ENCODE peak calls at places on chromosomes 13 and 19, in seven cellular contexts. J, I, M, H, P, W and A are unnamed samples. For H3K4me1, the result is how much of the 10 kb centered on the place peaks cover.

GRCh38 chr13:44117351-44117750 is 237.6 kb downstream of the LACC1 start:
- DNase-seq in J (peak), I (no peak), M (no peak), H (no peak), P (no peak), W (peak), A (no peak)

GRCh38 chr13:105278797-105279425 is 1256.6 kb downstream of the EFNB2 start:
- DNase-seq in J (peak), I (no peak), M (no peak), H (no peak), P (no peak), W (no peak), A (no peak)

GRCh38 chr13:111262715-111263114 is 57.7 kb upstream of the TEX29 start:
- DNase-seq in J (no peak), I (no peak), M (no peak), H (no peak), P (no peak), W (no peak), A (peak)

GRCh38 chr19:51123381-51124186 is 1.1 kb upstream of the SIGLEC9 start:
- DNase-seq in J (no peak), I (no peak), M (no peak), H (no peak), P (no peak), W (no peak), A (peak)

GRCh38 chr13:45361596-45362206 is 20.7 kb upstream of the TPT1 start:
- DNase-seq in J (no peak), I (no peak), M (no peak), H (no peak), P (no peak), W (peak), A (no peak)

GRCh38 chr19:5294403-5295160 is 46.0 kb downstream of the PTPRS start:
- DNase-seq in J (no peak), I (no peak), M (no peak), H (no peak), P (no peak), W (no peak), A (no peak)

GRCh38 chr19:29662604-29663404 is 2.5 kb upstream of the PLEKHF1 start:
- DNase-seq in J (peak), I (no peak), M (no peak), H (peak), P (peak), W (peak), A (peak)

GRCh38 chr13:114130708-114131580 is 1.5 kb downstream of the RASA3 start:
- DNase-seq in J (peak), I (peak), M (no peak), H (no peak), P (no peak), W (peak), A (peak)

GRCh38 chr13:36776175-36776574 is 42.8 kb upstream of the RFXAP start:
- DNase-seq in J (no peak), I (no peak), M (no peak), H (no peak), P (no peak), W (no peak), A (no peak)

GRCh38 chr13:93086329-93086728 is 140.3 kb upstream of the GPC6 start:
- DNase-seq in J (no peak), I (no peak), M (no peak), H (no peak), P (no peak), W (no peak), A (no peak)

GRCh38 chr13:24746618-24747247 is 17.2 kb upstream of the RNF17 start:
- DNase-seq in J (peak), I (no peak), M (no peak), H (no peak), P (no peak), W (no peak), A (no peak)

GRCh38 chr19:2327773-2328400 is 499 bp downstream of the LSM7 start:
- DNase-seq in J (peak), I (peak), M (peak), H (no peak), P (no peak), W (peak), A (no peak)

GRCh38 chr13:29861694-29862110 is 11.3 kb upstream of the UBL3 start:
- DNase-seq in J (peak), I (no peak), M (no peak), H (no peak), P (no peak), W (peak), A (no peak)

GRCh38 chr19:6318772-6319171 is 14.6 kb downstream of the ACER1 start:
- DNase-seq in J (no peak), I (no peak), M (no peak), H (no peak), P (no peak), W (no peak), A (no peak)

GRCh38 chr13:99416411-99417121 is 84.7 kb upstream of the TM9SF2 start:
- DNase-seq in J (no peak), I (no peak), M (no peak), H (no peak), P (no peak), W (no peak), A (no peak)

GRCh38 chr13:110018009-110018408 is 231.6 kb upstream of the IRS2 start:
- DNase-seq in J (no peak), I (no peak), M (no peak), H (no peak), P (no peak), W (no peak), A (no peak)

GRCh38 chr19:17778621-17779280 is 16.2 kb upstream of the B3GNT3 start:
- DNase-seq in J (peak), I (no peak), M (no peak), H (no peak), P (no peak), W (no peak), A (no peak)

GRCh38 chr13:50685491-50685890 is 158.0 kb downstream of the DLEU7 start:
- DNase-seq in J (no peak), I (no peak), M (no peak), H (peak), P (no peak), W (peak), A (peak)

GRCh38 chr13:83780201-83780600 is 102.1 kb downstream of the SLITRK1 start:
- DNase-seq in J (peak), I (peak), M (no peak), H (peak), P (no peak), W (peak), A (no peak)

GRCh38 chr13:27022571-27023311 is 148.9 kb downstream of the USP12 start:
- DNase-seq in J (peak), I (no peak), M (no peak), H (no peak), P (no peak), W (peak), A (no peak)

GRCh38 chr13:85373322-85373721 is 425.9 kb downstream of the SLITRK6 start:
- DNase-seq in J (no peak), I (no peak), M (no peak), H (no peak), P (no peak), W (no peak), A (no peak)

GRCh38 chr19:2150794-2151338 is 500 bp downstream of the AP3D1 start:
- DNase-seq in J (peak), I (no peak), M (no peak), H (peak), P (no peak), W (no peak), A (no peak)

GRCh38 chr19:51980116-51980736 is 6.4 kb downstream of the ZNF350 start:
- DNase-seq in J (no peak), I (no peak), M (no peak), H (no peak), P (no peak), W (no peak), A (no peak)

GRCh38 chr13:66950666-66951065 is 279.5 kb downstream of the PCDH9 start:
- DNase-seq in J (no peak), I (peak), M (no peak), H (no peak), P (no peak), W (no peak), A (no peak)

GRCh38 chr19:48489608-48490216 is 20.5 kb downstream of the CYTH2 start:
- DNase-seq in J (peak), I (peak), M (no peak), H (peak), P (no peak), W (peak), A (no peak)

GRCh38 chr19:40216013-40216776 is 2.0 kb downstream of the TTC9B start:
- DNase-seq in J (no peak), I (no peak), M (no peak), H (no peak), P (no peak), W (no peak), A (no peak)

GRCh38 chr13:49098771-49099512 is 121.2 kb upstream of the MLNR start:
- DNase-seq in J (peak), I (peak), M (no peak), H (no peak), P (no peak), W (peak), A (no peak)

GRCh38 chr19:29117926-29118325 is 95.0 kb downstream of the UQCRFS1 start:
- DNase-seq in J (no peak), I (no peak), M (no peak), H (no peak), P (no peak), W (no peak), A (no peak)

GRCh38 chr19:49565261-49565660 is 15.1 kb downstream of the NOSIP start:
- DNase-seq in J (no peak), I (no peak), M (no peak), H (peak), P (no peak), W (peak), A (no peak)

GRCh38 chr13:77374339-77374738 is 47.4 kb upstream of the MYCBP2 start:
- DNase-seq in J (no peak), I (no peak), M (no peak), H (no peak), P (no peak), W (no peak), A (no peak)

GRCh38 chr19:2783781-2784145 is 690 bp upstream of the SGTA start:
- DNase-seq in J (no peak), I (no peak), M (no peak), H (no peak), P (no peak), W (no peak), A (no peak)

GRCh38 chr13:113178896-113179167 is 20.4 kb downstream of the PROZ start:
- DNase-seq in J (no peak), I (no peak), M (no peak), H (no peak), P (no peak), W (no peak), A (no peak)

GRCh38 chr19:14476663-14477401 is 1.7 kb upstream of the PTGER1 start:
- DNase-seq in J (peak), I (peak), M (no peak), H (no peak), P (no peak), W (peak), A (peak)

GRCh38 chr19:37346091-37346490 is 24.8 kb upstream of the ZNF527 start:
- DNase-seq in J (no peak), I (no peak), M (no peak), H (no peak), P (no peak), W (no peak), A (no peak)

GRCh38 chr13:79457390-79457789 is 23.6 kb upstream of the NDFIP2 start:
- DNase-seq in J (no peak), I (no peak), M (no peak), H (no peak), P (no peak), W (no peak), A (no peak)

GRCh38 chr13:113553541-113554332 is 30.8 kb upstream of the TFDP1 start:
- DNase-seq in J (no peak), I (no peak), M (no peak), H (no peak), P (no peak), W (no peak), A (peak)

GRCh38 chr13:36475468-36475867 is 43.2 kb downstream of the CCNA1 start:
- DNase-seq in J (no peak), I (peak), M (no peak), H (no peak), P (no peak), W (peak), A (no peak)

GRCh38 chr19:1041272-1041834 is 1.4 kb downstream of the ABCA7 start:
- DNase-seq in J (no peak), I (no peak), M (no peak), H (no peak), P (no peak), W (no peak), A (no peak)

DNA sequence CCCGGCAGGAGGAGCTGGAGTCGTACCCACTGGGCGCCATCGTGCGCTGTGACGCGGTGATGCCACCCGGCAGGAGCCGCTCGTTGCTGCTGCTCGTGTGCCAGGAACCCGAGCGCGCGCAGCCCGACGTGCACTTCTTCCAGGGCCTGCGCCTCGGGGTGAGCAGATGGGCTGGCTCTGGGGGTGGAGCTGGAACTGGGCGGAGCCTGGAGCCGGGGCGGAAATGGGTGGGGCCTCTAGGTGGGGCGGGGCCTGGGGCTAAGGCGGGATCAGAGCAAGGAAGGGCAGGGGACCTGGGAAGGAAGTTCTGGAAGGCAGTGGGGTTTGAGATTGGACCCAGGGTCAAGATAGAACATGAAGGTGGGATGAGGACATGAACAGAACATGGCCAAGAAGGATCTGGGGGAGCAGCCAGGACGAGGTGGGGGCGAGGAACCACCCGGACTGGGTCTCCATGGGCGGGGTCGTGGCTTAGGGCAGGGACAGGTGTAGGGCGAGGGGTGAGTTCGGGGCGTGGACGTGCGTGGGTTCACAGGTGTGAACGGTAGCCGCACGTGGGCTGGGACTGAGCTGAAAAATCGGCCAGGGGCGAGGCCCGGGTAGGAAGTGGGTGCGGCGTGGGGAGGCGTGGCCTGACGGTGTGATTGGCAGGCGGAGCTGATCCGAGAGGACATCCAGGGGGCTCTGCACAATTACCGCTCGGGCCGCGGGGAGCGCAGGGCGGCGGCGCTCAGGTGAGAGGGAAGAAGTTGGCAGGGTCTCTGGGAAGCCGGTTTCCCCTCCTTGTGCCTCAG is 4.6 kb downstream of the EPS8L1 start:
- DNase-seq in J (peak), I (peak), M (no peak), H (no peak), P (no peak), W (peak), A (no peak)
- H3K4me3 ChIP-seq in J (no peak), I (peak), M (peak), H (no peak), P (peak), W (peak), A (peak)

GRCh38 chr19:30785728-30786127 is 413.5 kb downstream of the ZNF536 start:
- DNase-seq in J (no peak), I (no peak), M (no peak), H (no peak), P (no peak), W (no peak), A (peak)
- H3K4me1 ChIP-seq in J (under half), I (under half), M (under half), H (under half), P (under half), W (under half), A (under half)

DNA sequence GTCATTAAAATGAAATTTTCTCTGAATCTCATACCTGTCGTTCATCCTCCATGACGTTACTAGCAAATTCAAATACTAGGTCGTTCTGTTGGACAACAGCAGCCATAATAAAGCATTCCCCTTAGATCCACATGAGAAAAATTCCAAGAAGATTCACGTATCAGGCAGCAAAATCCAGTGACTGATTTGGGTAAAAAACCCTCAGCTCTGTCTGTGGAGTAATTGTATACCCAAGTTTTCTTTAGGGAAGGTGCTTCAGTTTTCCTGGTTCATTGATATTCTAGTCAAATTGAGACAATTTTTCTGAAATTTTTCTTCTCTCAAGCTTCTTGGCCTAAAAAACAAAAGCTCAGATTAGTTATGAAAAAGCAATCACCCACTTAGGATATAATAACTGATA is 37.2 kb downstream of the ELF1 start:
- DNase-seq in J (no peak), I (no peak), M (no peak), H (no peak), P (no peak), W (no peak), A (no peak)
- H3K4me3 ChIP-seq in J (no peak), I (no peak), M (peak), H (no peak), P (peak), W (no peak), A (no peak)

DNA sequence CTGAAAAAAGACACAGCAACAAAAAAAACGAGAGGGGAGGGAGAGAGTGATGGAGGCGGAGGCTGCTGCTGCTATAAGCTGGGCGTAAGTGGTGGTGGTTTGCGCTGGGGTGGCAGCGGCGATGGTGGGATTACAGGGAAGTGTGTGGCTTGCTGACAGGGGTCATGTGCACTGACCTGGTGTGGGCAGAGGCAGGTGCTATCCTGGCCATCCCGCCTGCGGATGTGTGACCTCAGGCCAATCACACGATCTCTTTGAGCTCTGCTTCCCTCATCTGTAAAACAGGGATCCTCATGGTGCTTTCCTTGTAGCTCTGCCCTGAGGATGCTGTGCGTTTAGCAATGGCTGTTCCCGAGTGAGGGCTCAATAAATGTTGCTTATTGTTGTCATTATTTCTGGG is 3.3 kb upstream of the ZNF580 start:
- DNase-seq in J (no peak), I (peak), M (no peak), H (no peak), P (no peak), W (no peak), A (no peak)
- H3K4me1 ChIP-seq in J (under half), I (under half), M (under half), H (half or more), P (under half), W (under half), A (under half)

DNA sequence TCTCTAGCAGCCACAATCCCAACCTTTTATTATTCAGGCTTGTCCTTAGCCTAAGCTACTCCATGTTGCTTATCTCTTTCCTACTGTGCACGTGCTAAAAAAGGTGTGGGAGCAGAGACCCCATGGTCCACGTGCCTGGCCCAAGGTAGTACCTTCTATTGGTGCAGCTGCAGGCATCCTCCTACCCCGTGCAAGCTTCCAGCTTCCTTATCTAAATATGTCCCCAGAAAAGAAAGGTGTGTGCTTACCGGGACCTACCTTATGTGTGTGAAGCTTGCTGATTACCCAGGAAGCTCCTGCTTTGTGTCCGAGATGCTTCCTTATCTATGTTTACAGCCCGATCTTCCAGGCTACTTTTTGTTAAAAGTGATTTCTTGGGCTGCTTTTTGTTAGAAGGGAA is 2382.4 kb downstream of the PCDH9 start:
- DNase-seq in J (no peak), I (no peak), M (no peak), H (no peak), P (no peak), W (no peak), A (no peak)
- H3K4me3 ChIP-seq in J (no peak), I (no peak), M (no peak), H (no peak), P (no peak), W (no peak), A (no peak)

GRCh38 chr19:16496613-16496983 is 404 bp downstream of the C19orf44 start:
- DNase-seq in J (no peak), I (no peak), M (no peak), H (no peak), P (no peak), W (peak), A (peak)
- H3K4me1 ChIP-seq in J (under half), I (under half), M (under half), H (under half), P (under half), W (under half), A (under half)

GRCh38 chr13:25971077-25971476 is 80.7 kb downstream of the SHISA2 start:
- DNase-seq in J (no peak), I (no peak), M (no peak), H (no peak), P (no peak), W (no peak), A (no peak)
- H3K4me3 ChIP-seq in J (no peak), I (no peak), M (no peak), H (no peak), P (no peak), W (no peak), A (no peak)

GRCh38 chr13:100798739-100799361 is 124.3 kb upstream of the TMTC4 start:
- DNase-seq in J (no peak), I (no peak), M (no peak), H (no peak), P (no peak), W (no peak), A (no peak)

GRCh38 chr13:100808330-100808729 is 133.7 kb upstream of the TMTC4 start:
- DNase-seq in J (no peak), I (no peak), M (no peak), H (no peak), P (no peak), W (no peak), A (no peak)

GRCh38 chr13:100797921-100798320 is 123.3 kb upstream of the TMTC4 start:
- DNase-seq in J (no peak), I (peak), M (no peak), H (no peak), P (no peak), W (no peak), A (no peak)

GRCh38 chr13:100800283-100800875 is 125.8 kb upstream of the TMTC4 start:
- DNase-seq in J (no peak), I (no peak), M (no peak), H (no peak), P (no peak), W (no peak), A (no peak)

GRCh38 chr13:100803091-100803490 is 128.5 kb upstream of the TMTC4 start:
- DNase-seq in J (no peak), I (no peak), M (no peak), H (no peak), P (no peak), W (no peak), A (no peak)
- H3K4me1 ChIP-seq in J (under half), I (under half), M (under half), H (under half), P (under half), W (under half), A (under half)

GRCh38 chr19:43780706-43781525 is at the start of gene KCNN4:
- DNase-seq in J (peak), I (no peak), M (no peak), H (no peak), P (no peak), W (peak), A (no peak)
- H3K4me3 ChIP-seq in J (peak), I (peak), M (peak), H (no peak), P (peak), W (no peak), A (no peak)